ENCODE peak calls at places on chromosomes 12 and 14, in eight cellular contexts. Q is cardiac muscle cell, C is transverse colon, M is endothelial cell of umbilical vein, D is stomach, S is mammary epithelial cell, I is neuronal stem cell, O is psoas muscle. K is an unnamed sample.

GRCh38 chr14:68789798-68790655 is 2.8 kb downstream of the ZFP36L1 start:
- DNase-seq in I (no peak), M (peak), Q (peak), C (peak), D (peak), O (peak), S (peak), K (peak)

GRCh38 chr12:4977104-4977503 is 66.6 kb upstream of the KCNA5 start:
- DNase-seq in Q (no peak), C (no peak), M (no peak), D (no peak), I (no peak), O (no peak), S (no peak), K (no peak)

GRCh38 chr14:44030963-44031362 is 476.1 kb downstream of the FSCB start:
- DNase-seq in S (no peak), Q (no peak), D (no peak), O (no peak), M (no peak), I (peak), C (no peak), K (no peak)

GRCh38 chr14:86574778-86575129 is 1044.8 kb downstream of the FLRT2 start:
- DNase-seq in I (no peak), S (no peak), Q (no peak), D (no peak), O (no peak), C (no peak), M (no peak), K (no peak)

GRCh38 chr12:32343496-32343895 is 55.9 kb upstream of the FGD4 start:
- DNase-seq in D (no peak), O (no peak), Q (no peak), S (no peak), M (no peak), I (no peak), C (no peak), K (no peak)

GRCh38 chr14:24332094-24332983 is 2.5 kb downstream of the ADCY4 start:
- DNase-seq in M (peak), S (peak), C (peak), Q (peak), O (peak), D (peak), I (no peak), K (peak)

GRCh38 chr12:3170423-3171194 is 93.4 kb downstream of the TSPAN9 start:
- DNase-seq in D (no peak), M (peak), O (peak), S (peak), I (no peak), C (no peak), Q (peak), K (no peak)

GRCh38 chr12:124927325-124928094 is 13.1 kb upstream of the UBC start:
- DNase-seq in I (peak), S (peak), C (peak), M (peak), D (peak), O (peak), Q (peak), K (peak)

GRCh38 chr14:56899829-56900228 is 89.5 kb upstream of the OTX2 start:
- DNase-seq in I (no peak), Q (no peak), C (no peak), O (no peak), S (no peak), M (no peak), D (no peak), K (no peak)

GRCh38 chr14:31420013-31420318 is 384 bp downstream of the HEATR5A start:
- DNase-seq in I (no peak), M (no peak), S (peak), C (peak), D (peak), Q (no peak), O (peak), K (peak)

GRCh38 chr12:100733817-100734593 is 60.6 kb upstream of the ANO4 start:
- DNase-seq in S (peak), C (no peak), D (no peak), M (peak), I (no peak), Q (peak), O (no peak), K (no peak)

GRCh38 chr14:94612580-94613554 is 676 bp downstream of the SERPINA3 start:
- DNase-seq in M (no peak), I (no peak), O (no peak), S (peak), C (no peak), Q (peak), D (no peak), K (no peak)

GRCh38 chr12:75812341-75813018 is 219.1 kb downstream of the PHLDA1 start:
- DNase-seq in I (no peak), Q (no peak), M (no peak), D (no peak), S (no peak), C (no peak), O (no peak), K (no peak)

GRCh38 chr12:14643247-14643646 is 53.2 kb downstream of the GUCY2C start:
- DNase-seq in M (peak), S (no peak), O (no peak), I (no peak), C (no peak), D (no peak), Q (peak), K (no peak)

GRCh38 chr12:4133029-4133428 is 140.5 kb upstream of the CCND2 start:
- DNase-seq in O (no peak), Q (no peak), D (no peak), S (no peak), M (no peak), C (no peak), I (no peak), K (no peak)

GRCh38 chr12:80441921-80442320 is 2.1 kb upstream of the PTPRQ start:
- DNase-seq in C (no peak), Q (peak), D (no peak), I (no peak), M (peak), O (no peak), S (peak), K (no peak)

GRCh38 chr12:110555509-110556406 is 27.4 kb downstream of the PPTC7 start:
- DNase-seq in D (no peak), Q (peak), S (peak), O (no peak), I (no peak), M (no peak), C (no peak), K (no peak)

DNA sequence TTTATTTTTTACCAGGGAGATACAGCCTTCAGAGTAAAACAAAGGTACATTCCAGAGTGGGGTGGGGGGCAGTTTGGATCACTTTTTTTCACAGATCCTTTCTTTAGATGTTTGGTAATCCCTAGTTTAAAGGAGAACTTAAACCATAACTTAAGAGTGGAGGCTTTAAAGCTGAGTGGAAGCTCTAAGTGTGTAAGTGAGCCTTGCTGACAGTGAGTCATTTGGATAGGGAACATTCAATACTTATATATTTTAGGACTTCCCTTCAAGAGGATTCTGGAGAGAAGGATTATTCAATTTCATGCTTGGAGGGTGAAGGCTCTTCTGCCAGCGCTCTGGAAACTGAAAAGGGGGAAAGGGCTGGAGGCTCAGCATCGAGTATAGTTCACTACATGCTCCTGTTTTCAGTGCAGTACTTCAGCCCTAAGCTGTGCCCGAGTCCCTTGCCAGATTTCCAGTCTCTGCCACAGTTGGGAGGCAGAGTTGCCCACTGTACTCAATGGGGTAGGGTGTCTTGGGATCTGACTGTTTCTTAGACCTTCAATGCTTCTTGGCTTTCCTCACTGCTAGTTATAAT is 8.4 kb downstream of the PRKAG1 start:
- DNase-seq in O (no peak), M (no peak), Q (no peak), S (no peak), D (no peak), I (no peak), C (no peak), K (no peak)
- H3K27ac ChIP-seq in O (no peak), M (no peak), Q (no peak), S (no peak), D (no peak), I (no peak), C (no peak), K (no peak)

GRCh38 chr14:50836515-50836914 is 5.6 kb upstream of the NIN start:
- DNase-seq in O (no peak), S (no peak), M (no peak), D (no peak), Q (no peak), I (no peak), C (no peak), K (no peak)

GRCh38 chr14:50839696-50840095 is 8.7 kb upstream of the NIN start:
- DNase-seq in O (no peak), D (no peak), C (no peak), M (no peak), S (no peak), I (no peak), Q (no peak), K (no peak)

GRCh38 chr14:50839048-50839447 is 8.1 kb upstream of the NIN start:
- DNase-seq in S (peak), C (no peak), O (no peak), Q (no peak), I (no peak), D (no peak), M (no peak), K (no peak)

GRCh38 chr14:50837271-50837670 is 6.3 kb upstream of the NIN start:
- DNase-seq in O (no peak), Q (no peak), I (no peak), D (no peak), M (no peak), C (no peak), S (no peak), K (no peak)

GRCh38 chr14:50837850-50838470 is 7.0 kb upstream of the NIN start:
- DNase-seq in Q (no peak), D (no peak), M (no peak), C (no peak), S (no peak), I (no peak), O (no peak), K (no peak)
- H3K4me3 ChIP-seq in Q (no peak), D (no peak), M (no peak), C (no peak), S (no peak), I (no peak), O (no peak), K (no peak)

DNA sequence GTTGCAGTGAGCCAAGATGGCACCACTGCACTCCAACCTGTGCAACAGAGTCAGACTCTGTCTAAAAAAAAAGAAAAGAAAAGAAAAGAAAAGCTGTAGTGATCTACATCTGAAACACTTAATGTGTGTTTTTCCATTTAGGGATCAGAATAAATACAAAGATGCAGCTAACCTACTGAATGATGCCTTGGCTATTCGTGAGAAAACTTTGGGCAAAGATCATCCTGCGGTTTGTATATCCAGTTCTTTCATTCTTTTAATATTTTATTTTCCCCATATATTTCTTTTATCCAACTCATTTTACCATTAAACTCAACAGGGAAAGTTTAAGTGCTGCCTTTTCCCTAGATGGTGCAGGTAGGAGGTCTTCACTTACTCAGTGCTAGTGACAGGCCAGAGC is 40.4 kb downstream of the KLC1 start:
- DNase-seq in O (no peak), I (no peak), D (no peak), C (no peak), Q (no peak), S (no peak), M (no peak), K (no peak)
- H3K27ac ChIP-seq in O (no peak), I (no peak), D (no peak), C (no peak), Q (no peak), S (no peak), M (no peak), K (no peak)

DNA sequence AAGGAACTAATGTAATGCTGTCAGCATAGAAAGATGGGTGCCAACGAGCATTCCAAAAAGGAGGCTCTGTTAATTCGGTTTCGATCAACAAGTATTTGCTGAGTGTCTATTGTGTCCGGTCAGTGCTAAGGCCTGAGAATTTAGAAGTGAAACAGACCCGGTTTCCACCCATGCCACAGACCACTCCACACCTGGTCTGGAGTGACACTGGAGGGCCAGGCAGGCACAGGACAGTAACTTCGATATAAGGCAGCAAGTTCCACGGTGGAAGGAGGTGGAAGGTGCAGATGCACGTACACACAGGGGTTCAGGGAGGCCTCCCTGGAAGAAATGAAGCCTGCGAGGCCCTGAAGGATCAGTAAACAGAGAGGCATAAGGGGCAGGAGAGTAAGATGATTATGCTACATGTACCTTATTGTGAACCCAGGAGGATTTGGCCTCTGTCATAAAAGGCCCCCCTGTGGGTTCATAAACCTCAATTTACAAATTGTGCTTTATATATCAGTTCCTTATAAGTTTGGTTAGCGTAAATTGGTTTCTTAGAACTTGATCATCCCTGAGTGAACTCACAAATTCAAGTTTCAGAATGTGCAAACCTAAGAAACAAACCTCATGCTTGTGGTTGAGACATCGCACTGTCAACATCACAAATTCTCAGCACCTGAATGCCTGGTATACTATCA is 25.9 kb downstream of the SSH1 start:
- DNase-seq in Q (no peak), I (no peak), S (no peak), O (no peak), D (no peak), C (peak), M (no peak), K (no peak)
- H3K4me3 ChIP-seq in Q (no peak), I (no peak), S (no peak), O (no peak), D (no peak), C (no peak), M (no peak), K (no peak)

DNA sequence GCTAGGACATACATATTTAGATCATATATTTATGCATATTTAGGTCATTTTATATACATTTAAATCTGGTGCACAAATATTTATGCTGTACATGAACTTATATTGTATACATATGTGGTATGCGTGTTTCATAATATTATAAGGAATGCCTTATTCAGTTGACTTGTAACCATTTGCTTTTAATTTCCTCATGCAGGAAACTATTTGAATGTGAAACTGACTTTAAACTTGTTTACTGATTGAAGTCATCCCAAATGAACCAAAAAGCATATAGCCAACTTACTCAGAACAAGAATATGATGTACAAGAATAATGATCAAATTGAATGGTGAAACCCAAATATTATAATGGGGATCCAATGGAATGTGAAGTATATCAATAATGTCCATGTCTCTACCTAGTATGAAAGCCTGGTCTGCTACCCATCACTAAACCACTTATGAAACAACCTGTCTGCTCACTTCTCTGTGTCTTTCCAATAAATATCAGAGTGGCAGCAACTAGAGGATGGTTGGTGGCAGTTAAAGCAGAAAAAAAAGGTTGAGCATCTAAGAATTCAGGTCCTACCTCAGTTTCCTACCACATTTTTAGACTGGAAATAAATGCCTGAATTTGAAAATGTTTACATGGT is 38.3 kb downstream of the RPS6KA5 start:
- DNase-seq in C (no peak), D (no peak), I (no peak), O (no peak), Q (no peak), M (no peak), S (no peak), K (no peak)
- H3K27ac ChIP-seq in C (peak), D (no peak), I (no peak), O (no peak), Q (no peak), M (no peak), S (no peak), K (no peak)

GRCh38 chr14:19920021-19920657 is at the start of gene OR4K5:
- DNase-seq in O (no peak), S (no peak), Q (no peak), M (no peak), D (no peak), I (no peak), C (no peak), K (no peak)
- H3K4me3 ChIP-seq in O (no peak), S (no peak), Q (no peak), M (no peak), D (no peak), I (no peak), C (no peak), K (no peak)

GRCh38 chr14:78637489-78637888 is 467.3 kb downstream of the NRXN3 start:
- DNase-seq in I (no peak), D (no peak), M (no peak), S (no peak), Q (no peak), O (no peak), C (no peak), K (no peak)
- H3K27ac ChIP-seq in I (no peak), D (no peak), M (no peak), S (no peak), Q (no peak), O (no peak), C (no peak), K (no peak)

GRCh38 chr12:53737951-53738833 is 10.9 kb upstream of the CALCOCO1 start:
- DNase-seq in D (peak), Q (no peak), O (no peak), S (no peak), I (no peak), M (no peak), C (peak), K (no peak)

GRCh38 chr12:53737494-53737808 is 10.2 kb upstream of the CALCOCO1 start:
- DNase-seq in M (no peak), S (no peak), O (no peak), D (no peak), Q (no peak), I (no peak), C (no peak), K (no peak)

GRCh38 chr12:53740130-53740491 is 11.7 kb downstream of the CISTR start:
- DNase-seq in M (no peak), S (no peak), C (no peak), D (no peak), Q (no peak), I (no peak), O (no peak), K (no peak)

GRCh38 chr12:53738834-53739284 is 11.6 kb upstream of the CALCOCO1 start:
- DNase-seq in C (no peak), D (no peak), Q (no peak), I (no peak), M (no peak), S (no peak), O (no peak), K (no peak)

DNA sequence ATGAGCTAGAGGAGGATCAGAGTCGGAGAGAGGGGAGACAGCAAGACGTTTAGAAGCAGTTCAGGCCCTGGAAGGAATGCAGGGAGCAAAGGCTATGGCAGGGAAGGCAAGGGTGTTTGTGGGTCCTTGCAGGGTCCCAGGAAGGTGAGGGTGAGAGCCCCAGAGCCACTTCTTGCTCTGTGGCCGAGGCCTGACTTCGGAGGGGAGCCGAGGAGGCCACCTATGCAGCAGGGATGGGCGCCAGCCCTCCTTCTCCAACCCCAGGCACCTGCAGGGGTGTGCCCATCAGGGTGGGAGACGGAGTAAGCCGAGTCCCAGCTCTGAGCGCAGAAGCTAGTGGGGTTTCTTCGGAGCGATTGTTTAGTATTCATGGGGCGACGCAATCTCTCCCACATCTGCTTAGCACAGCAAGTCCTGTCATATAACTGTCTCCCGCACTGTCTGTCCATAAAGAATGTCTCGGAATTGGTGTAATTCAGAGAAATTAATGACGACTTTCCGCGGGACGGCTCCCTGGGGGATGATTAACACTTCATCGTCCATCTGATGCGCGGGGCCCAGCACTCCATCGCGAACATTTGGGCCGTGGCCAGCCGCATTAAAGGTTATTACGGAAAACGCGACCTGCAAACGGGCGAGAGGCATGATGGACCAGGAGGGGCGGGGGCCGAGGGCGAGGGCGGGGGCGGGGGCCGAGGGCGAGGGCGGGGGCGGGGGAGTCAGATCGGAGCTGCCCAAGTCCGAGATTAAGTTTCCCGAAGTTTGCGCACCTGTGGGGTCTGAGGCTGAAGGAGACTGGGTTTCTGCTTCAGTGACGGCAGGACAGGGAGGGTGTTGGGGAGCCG is 12.3 kb upstream of the CALCOCO1 start:
- DNase-seq in C (no peak), Q (no peak), O (no peak), M (no peak), D (no peak), S (no peak), I (no peak), K (no peak)
- H3K4me3 ChIP-seq in C (no peak), Q (peak), O (peak), M (no peak), D (peak), S (no peak), I (peak), K (peak)

GRCh38 chr14:29930283-29930682 is 2.6 kb upstream of the PRKD1 start:
- DNase-seq in C (no peak), S (no peak), O (no peak), Q (peak), I (no peak), M (peak), D (no peak), K (no peak)
- H3K27ac ChIP-seq in C (no peak), S (no peak), O (no peak), Q (no peak), I (no peak), M (no peak), D (no peak), K (no peak)

K was measured in right atrium auricular region.